ENCODE peak calls at places on chromosomes 5 and 9, in four cellular contexts. F is neural progenitor cell; S is renal cortical epithelial cell; L is activated CD4-positive, alpha-beta T cell treated with anti-CD3 and anti-CD28 coated beads for 36 hours. X is an unnamed sample.

GRCh38 chr9:106920701-106921283 is 57.8 kb downstream of the ZNF462 start:
- DNase-seq in F (peak), S (peak), L (no peak), X (peak)

GRCh38 chr5:96826071-96826470 is 18.3 kb upstream of the ERAP1 start:
- DNase-seq in F (no peak), S (no peak), L (no peak), X (no peak)

GRCh38 chr5:119484884-119485283 is 32.6 kb downstream of the HSD17B4 start:
- DNase-seq in F (no peak), S (no peak), L (no peak), X (no peak)

GRCh38 chr5:96861044-96861443 is 15.3 kb upstream of the ERAP2 start:
- DNase-seq in F (peak), S (no peak), L (no peak), X (no peak)

GRCh38 chr9:75960561-75960960 is 70.1 kb downstream of the PCSK5 start:
- DNase-seq in F (no peak), S (no peak), L (no peak), X (no peak)

GRCh38 chr9:95341262-95342011 is 23.9 kb upstream of the FANCC start:
- DNase-seq in F (peak), S (peak), L (no peak), X (peak)

GRCh38 chr5:157057459-157058370 is 1.2 kb downstream of the HAVCR1 start:
- DNase-seq in F (no peak), S (no peak), L (no peak), X (peak)

GRCh38 chr5:130896636-130897035 is 268.4 kb downstream of the HINT1 start:
- DNase-seq in F (no peak), S (no peak), L (no peak), X (no peak)

GRCh38 chr5:126280343-126280742 is 142.9 kb upstream of the GRAMD2B start:
- DNase-seq in F (no peak), S (no peak), L (no peak), X (no peak)

GRCh38 chr5:147467973-147468508 is 41.8 kb downstream of the DPYSL3 start:
- DNase-seq in F (peak), S (peak), L (no peak), X (no peak)

GRCh38 chr5:60727032-60727431 is 27.1 kb upstream of the DEPDC1B start:
- DNase-seq in F (no peak), S (no peak), L (no peak), X (peak)

GRCh38 chr5:158464383-158464782 is 605.4 kb upstream of the CLINT1 start:
- DNase-seq in F (no peak), S (no peak), L (no peak), X (no peak)

GRCh38 chr9:79382044-79382443 is 189.7 kb upstream of the TLE4 start:
- DNase-seq in F (peak), S (no peak), L (no peak), X (no peak)

GRCh38 chr5:150320048-150320555 is 17.4 kb upstream of the ARSI start:
- DNase-seq in F (peak), S (peak), L (no peak), X (peak)

GRCh38 chr9:88535932-88536324 is 950 bp downstream of the NXNL2 start:
- DNase-seq in F (no peak), S (no peak), L (peak), X (peak)

GRCh38 chr5:150605546-150605945 is 34.9 kb upstream of the SYNPO start:
- DNase-seq in F (no peak), S (no peak), L (no peak), X (no peak)

X was measured in kidney tubule cell.